ENCODE peak calls at places on chromosomes 16 and 17, in seven cellular contexts. F, S, N, P, O, R and Z are unnamed samples. For H3K4me1, the result is how much of the 10 kb centered on the place peaks cover.

GRCh38 chr17:53900951-53901350 is 78.2 kb downstream of the KIF2B start:
- DNase-seq in F (no peak), S (no peak), N (no peak), P (no peak), O (no peak), R (no peak), Z (no peak)

GRCh38 chr17:66548158-66548557 is 245.7 kb downstream of the PRKCA start:
- DNase-seq in F (no peak), S (no peak), N (no peak), P (no peak), O (peak), R (no peak), Z (no peak)

GRCh38 chr17:1111599-1112443 is 68.0 kb downstream of the ABR start:
- DNase-seq in F (no peak), S (no peak), N (no peak), P (peak), O (no peak), R (no peak), Z (peak)

GRCh38 chr17:72466606-72467005 is 345.8 kb downstream of the SOX9 start:
- DNase-seq in F (no peak), S (no peak), N (no peak), P (no peak), O (no peak), R (no peak), Z (no peak)

GRCh38 chr17:8081876-8082275 is 5.6 kb downstream of the ALOX12B start:
- DNase-seq in F (no peak), S (no peak), N (no peak), P (no peak), O (no peak), R (no peak), Z (no peak)

GRCh38 chr16:363110-364090 is 6.9 kb downstream of the MRPL28 start:
- DNase-seq in F (no peak), S (no peak), N (no peak), P (no peak), O (no peak), R (no peak), Z (peak)

GRCh38 chr17:38733315-38734234 is 3.4 kb downstream of the CISD3 start:
- DNase-seq in F (peak), S (no peak), N (no peak), P (no peak), O (peak), R (no peak), Z (no peak)

GRCh38 chr17:58089111-58089510 is 5.9 kb downstream of the DYNLL2 start:
- DNase-seq in F (no peak), S (no peak), N (no peak), P (peak), O (no peak), R (no peak), Z (no peak)

GRCh38 chr17:37466471-37466870 is 23.2 kb upstream of the DUSP14 start:
- DNase-seq in F (no peak), S (no peak), N (no peak), P (no peak), O (no peak), R (no peak), Z (no peak)

GRCh38 chr17:39820541-39820940 is 43.6 kb downstream of the IKZF3 start:
- DNase-seq in F (no peak), S (no peak), N (no peak), P (no peak), O (no peak), R (no peak), Z (no peak)

GRCh38 chr17:1787301-1787902 is 25.5 kb downstream of the SERPINF1 start:
- DNase-seq in F (no peak), S (no peak), N (peak), P (peak), O (no peak), R (no peak), Z (peak)

GRCh38 chr16:85286970-85287814 is 174.9 kb upstream of the CIBAR2 start:
- DNase-seq in F (no peak), S (no peak), N (peak), P (peak), O (no peak), R (no peak), Z (peak)

GRCh38 chr17:82734987-82735866 is at the start of gene FN3K:
- DNase-seq in F (no peak), S (peak), N (peak), P (peak), O (peak), R (no peak), Z (peak)

GRCh38 chr16:82031116-82032084 is 3.7 kb upstream of the HSD17B2 start:
- DNase-seq in F (peak), S (no peak), N (peak), P (no peak), O (no peak), R (no peak), Z (no peak)

GRCh38 chr16:65116818-65117430 is 4.9 kb downstream of the CDH11 start:
- DNase-seq in F (no peak), S (no peak), N (peak), P (no peak), O (no peak), R (no peak), Z (no peak)

GRCh38 chr16:78844682-78845081 is 745.2 kb downstream of the WWOX start:
- DNase-seq in F (no peak), S (no peak), N (no peak), P (peak), O (no peak), R (no peak), Z (no peak)

GRCh38 chr17:47604268-47604927 is 45.3 kb upstream of the KPNB1 start:
- DNase-seq in F (no peak), S (peak), N (peak), P (no peak), O (no peak), R (no peak), Z (no peak)

GRCh38 chr16:65314246-65315003 is 192.6 kb upstream of the CDH11 start:
- DNase-seq in F (no peak), S (no peak), N (peak), P (no peak), O (no peak), R (no peak), Z (no peak)

GRCh38 chr17:2151634-2152033 is 96.7 kb downstream of the HIC1 start:
- DNase-seq in F (no peak), S (no peak), N (no peak), P (no peak), O (no peak), R (no peak), Z (no peak)

GRCh38 chr16:25192096-25192495 is 24.7 kb upstream of the AQP8 start:
- DNase-seq in F (no peak), S (no peak), N (peak), P (no peak), O (no peak), R (no peak), Z (no peak)

GRCh38 chr16:84932691-84933090 is 78.6 kb downstream of the ZDHHC7 start:
- DNase-seq in F (no peak), S (no peak), N (no peak), P (no peak), O (no peak), R (no peak), Z (no peak)

GRCh38 chr16:89071686-89072182 is 21.9 kb upstream of the ACSF3 start:
- DNase-seq in F (no peak), S (no peak), N (no peak), P (no peak), O (peak), R (no peak), Z (no peak)

GRCh38 chr17:79201536-79202227 is 127.1 kb downstream of the ENGASE start:
- DNase-seq in F (no peak), S (no peak), N (no peak), P (no peak), O (no peak), R (no peak), Z (no peak)

GRCh38 chr17:35089846-35090193 is 26.3 kb upstream of the RFFL start:
- DNase-seq in F (no peak), S (peak), N (no peak), P (no peak), O (peak), R (no peak), Z (no peak)

GRCh38 chr17:43359469-43360105 is 39.2 kb upstream of the ARL4D start:
- DNase-seq in F (no peak), S (no peak), N (no peak), P (no peak), O (no peak), R (no peak), Z (no peak)

GRCh38 chr16:85785927-85786326 is 13.4 kb downstream of the EMC8 start:
- DNase-seq in F (no peak), S (no peak), N (no peak), P (no peak), O (no peak), R (no peak), Z (no peak)

GRCh38 chr17:65270932-65271700 is 133.9 kb downstream of the RGS9 start:
- DNase-seq in F (no peak), S (no peak), N (no peak), P (no peak), O (no peak), R (no peak), Z (no peak)

GRCh38 chr17:73795730-73796129 is 151.5 kb upstream of the SDK2 start:
- DNase-seq in F (no peak), S (no peak), N (no peak), P (no peak), O (peak), R (no peak), Z (no peak)

GRCh38 chr17:39920218-39921210 is 2.1 kb upstream of the GSDMB start:
- DNase-seq in F (no peak), S (no peak), N (no peak), P (no peak), O (no peak), R (no peak), Z (no peak)

GRCh38 chr16:77993111-77993571 is 29.2 kb upstream of the CLEC3A start:
- DNase-seq in F (no peak), S (no peak), N (peak), P (no peak), O (no peak), R (no peak), Z (no peak)

GRCh38 chr16:86509759-86510464 is 415 bp upstream of the FOXF1 start:
- DNase-seq in F (no peak), S (no peak), N (peak), P (peak), O (no peak), R (no peak), Z (peak)

GRCh38 chr16:52389045-52389444 is 157.9 kb downstream of the TOX3 start:
- DNase-seq in F (no peak), S (no peak), N (no peak), P (no peak), O (no peak), R (no peak), Z (no peak)

GRCh38 chr16:67021321-67021720 is 7.6 kb upstream of the CBFB start:
- DNase-seq in F (peak), S (no peak), N (no peak), P (no peak), O (peak), R (no peak), Z (no peak)

DNA sequence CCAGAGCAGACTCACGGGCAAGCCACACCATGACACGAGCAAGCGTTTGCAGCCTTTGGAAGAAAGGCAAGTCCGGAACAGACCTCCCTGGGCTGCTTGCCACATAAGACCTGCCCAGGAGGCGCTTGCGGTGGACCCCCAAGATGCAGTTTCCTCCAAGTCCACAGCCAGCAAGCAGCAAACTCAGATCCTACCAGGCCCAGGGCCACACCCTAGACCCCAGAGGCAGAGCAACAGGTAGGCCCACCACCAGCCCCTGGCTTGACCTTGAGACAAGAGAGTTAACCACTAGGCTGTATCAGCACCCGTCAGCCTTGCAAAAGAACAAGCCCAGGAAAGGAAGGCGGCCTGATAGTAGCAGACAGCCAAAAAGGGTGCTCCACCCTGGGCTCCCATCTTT is 2.3 kb downstream of the FAAP100 start:
- DNase-seq in F (no peak), S (no peak), N (no peak), P (no peak), O (no peak), R (no peak), Z (peak)
- H3K4me3 ChIP-seq in F (no peak), S (no peak), N (no peak), P (no peak), O (no peak), R (no peak), Z (no peak)

GRCh38 chr16:16972831-16973230 is 497.9 kb downstream of the XYLT1 start:
- DNase-seq in F (no peak), S (no peak), N (no peak), P (no peak), O (no peak), R (no peak), Z (no peak)

GRCh38 chr16:16973726-16974125 is 497.0 kb downstream of the XYLT1 start:
- DNase-seq in F (no peak), S (no peak), N (no peak), P (no peak), O (no peak), R (no peak), Z (no peak)

GRCh38 chr16:16971042-16971441 is 499.7 kb downstream of the XYLT1 start:
- DNase-seq in F (no peak), S (no peak), N (no peak), P (no peak), O (no peak), R (no peak), Z (no peak)

GRCh38 chr16:16974192-16974591 is 496.6 kb downstream of the XYLT1 start:
- DNase-seq in F (no peak), S (no peak), N (no peak), P (no peak), O (no peak), R (no peak), Z (no peak)
- TF ChIP-seq CTCF in F (no peak), S (no peak), N (no peak), P (no peak), O (no peak), R (no peak), Z (no peak)

GRCh38 chr16:2156025-2156848 is 655 bp downstream of the TRAF7 start:
- DNase-seq in F (peak), S (peak), N (peak), P (no peak), O (no peak), R (no peak), Z (no peak)
- H3K4me1 ChIP-seq in F (under half), S (half or more), N (half or more), P (half or more), O (under half), R (under half), Z (half or more)

DNA sequence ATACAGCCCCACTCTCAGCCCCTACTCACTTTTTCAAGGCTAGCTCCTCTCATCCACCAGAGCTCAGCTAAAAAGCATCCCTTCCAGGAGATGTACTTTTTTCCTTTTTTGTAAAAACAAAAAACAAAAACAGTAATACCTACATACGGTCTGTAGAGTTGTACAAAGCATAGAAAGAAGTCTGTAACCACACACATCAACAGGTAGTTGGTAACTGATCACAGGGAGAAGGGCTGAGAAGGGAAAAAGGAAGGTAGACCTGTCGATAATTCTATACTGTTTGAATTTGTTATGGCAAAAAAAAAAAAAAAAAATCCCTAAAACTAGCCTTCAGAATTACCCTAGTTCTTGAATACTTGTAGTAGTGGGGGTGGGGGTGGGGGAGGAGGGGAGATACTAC is 874 bp downstream of the SLC25A19 start:
- DNase-seq in F (no peak), S (no peak), N (no peak), P (no peak), O (no peak), R (no peak), Z (no peak)
- H3K4me3 ChIP-seq in F (peak), S (peak), N (peak), P (peak), O (peak), R (peak), Z (peak)

GRCh38 chr16:55242667-55243066 is 81.3 kb upstream of the IRX6 start:
- DNase-seq in F (no peak), S (no peak), N (no peak), P (no peak), O (no peak), R (no peak), Z (no peak)
- TF ChIP-seq CTCF in F (no peak), S (no peak), N (no peak), P (no peak), O (no peak), R (peak), Z (no peak)